ENCODE peak calls at places on chromosome 4, in five cellular contexts. One of them, this sample, is unnamed.

GRCh38 chr4:173518419-173519102 is 11.5 kb downstream of the HAND2 start:
- DNase-seq in iPS DF 19.7: no peak
- DNase-seq in esophagus muscularis mucosa: no peak
- DNase-seq in activated T-cell treated with anti-CD3 and anti-CD28 coated beads, Interleukin-2, amount 50 U/mL, for 1 hour: no peak
- DNase-seq in RPMI7951: no peak
- DNase-seq in this sample: no peak

GRCh38 chr4:40842318-40842717 is 92.6 kb downstream of the NSUN7 start:
- DNase-seq in RPMI7951: peak
- DNase-seq in activated T-cell treated with anti-CD3 and anti-CD28 coated beads, Interleukin-2, amount 50 U/mL, for 1 hour: no peak
- DNase-seq in iPS DF 19.7: no peak
- DNase-seq in esophagus muscularis mucosa: no peak
- DNase-seq in this sample: no peak

GRCh38 chr4:16052939-16053338 is 30.9 kb downstream of the PROM1 start:
- DNase-seq in RPMI7951: no peak
- DNase-seq in iPS DF 19.7: no peak
- DNase-seq in activated T-cell treated with anti-CD3 and anti-CD28 coated beads, Interleukin-2, amount 50 U/mL, for 1 hour: no peak
- DNase-seq in esophagus muscularis mucosa: no peak
- DNase-seq in this sample: no peak

GRCh38 chr4:105122334-105122733 is 24.3 kb upstream of the TET2 start:
- DNase-seq in iPS DF 19.7: peak
- DNase-seq in activated T-cell treated with anti-CD3 and anti-CD28 coated beads, Interleukin-2, amount 50 U/mL, for 1 hour: no peak
- DNase-seq in RPMI7951: peak
- DNase-seq in esophagus muscularis mucosa: no peak
- DNase-seq in this sample: peak

GRCh38 chr4:142272452-142272851 is 573.6 kb downstream of the INPP4B start:
- DNase-seq in esophagus muscularis mucosa: no peak
- DNase-seq in iPS DF 19.7: no peak
- DNase-seq in RPMI7951: no peak
- DNase-seq in activated T-cell treated with anti-CD3 and anti-CD28 coated beads, Interleukin-2, amount 50 U/mL, for 1 hour: no peak
- DNase-seq in this sample: no peak

GRCh38 chr4:149933883-149934282 is 118.2 kb upstream of the IQCM start:
- DNase-seq in RPMI7951: no peak
- DNase-seq in iPS DF 19.7: no peak
- DNase-seq in activated T-cell treated with anti-CD3 and anti-CD28 coated beads, Interleukin-2, amount 50 U/mL, for 1 hour: no peak
- DNase-seq in esophagus muscularis mucosa: no peak
- DNase-seq in this sample: peak

GRCh38 chr4:167274346-167274745 is 40.1 kb upstream of the SPOCK3 start:
- DNase-seq in RPMI7951: no peak
- DNase-seq in iPS DF 19.7: no peak
- DNase-seq in activated T-cell treated with anti-CD3 and anti-CD28 coated beads, Interleukin-2, amount 50 U/mL, for 1 hour: no peak
- DNase-seq in esophagus muscularis mucosa: no peak
- DNase-seq in this sample: no peak

GRCh38 chr4:13476915-13477314 is 7.2 kb downstream of the RAB28 start:
- DNase-seq in iPS DF 19.7: no peak
- DNase-seq in RPMI7951: peak
- DNase-seq in esophagus muscularis mucosa: no peak
- DNase-seq in activated T-cell treated with anti-CD3 and anti-CD28 coated beads, Interleukin-2, amount 50 U/mL, for 1 hour: no peak
- DNase-seq in this sample: no peak

GRCh38 chr4:139619644-139620043 is 46.0 kb upstream of the MGST2 start:
- DNase-seq in esophagus muscularis mucosa: no peak
- DNase-seq in activated T-cell treated with anti-CD3 and anti-CD28 coated beads, Interleukin-2, amount 50 U/mL, for 1 hour: no peak
- DNase-seq in RPMI7951: peak
- DNase-seq in iPS DF 19.7: no peak
- DNase-seq in this sample: no peak